ENCODE peak calls at places on chromosomes 7 and 10, in ten cellular contexts. One of them, this sample, is unnamed.

GRCh38 chr7:140604760-140605159 is 35.9 kb downstream of the DENND2A start:
- DNase-seq in iris pigment epithelial cell: peak; percentile 40
- DNase-seq in T-helper 2 cell: no peak
- DNase-seq in NCI-H1092 treated with DMSO at 0.1 percent for 48 hours: no peak
- DNase-seq in GM23248: peak; percentile 91
- DNase-seq in aorta: no peak
- DNase-seq in NCI-H2171 treated with DMSO at 0.1 percent for 48 hours: no peak
- DNase-seq in activated CD4-positive, alpha-beta T cell treated with anti-CD3 and anti-CD28 coated beads, Interleukin-2, amount 50 U/mL, for 24 hours: no peak
- DNase-seq in neural progenitor cell: no peak
- DNase-seq in H7: no peak
- DNase-seq in this sample: no peak

GRCh38 chr7:76372984-76373833 is 14.4 kb upstream of the YWHAG start:
- DNase-seq in iris pigment epithelial cell: peak; percentile 85
- DNase-seq in T-helper 2 cell: no peak
- DNase-seq in NCI-H1092 treated with DMSO at 0.1 percent for 48 hours: no peak
- DNase-seq in GM23248: peak; percentile 90
- DNase-seq in aorta: no peak
- DNase-seq in NCI-H2171 treated with DMSO at 0.1 percent for 48 hours: no peak
- DNase-seq in activated CD4-positive, alpha-beta T cell treated with anti-CD3 and anti-CD28 coated beads, Interleukin-2, amount 50 U/mL, for 24 hours: no peak
- DNase-seq in neural progenitor cell: no peak
- DNase-seq in H7: no peak
- DNase-seq in this sample: no peak

GRCh38 chr7:50824882-50825281 is 42.2 kb upstream of the GRB10 start:
- DNase-seq in iris pigment epithelial cell: no peak
- DNase-seq in T-helper 2 cell: no peak
- DNase-seq in NCI-H1092 treated with DMSO at 0.1 percent for 48 hours: no peak
- DNase-seq in GM23248: peak; percentile 58
- DNase-seq in aorta: no peak
- DNase-seq in NCI-H2171 treated with DMSO at 0.1 percent for 48 hours: no peak
- DNase-seq in activated CD4-positive, alpha-beta T cell treated with anti-CD3 and anti-CD28 coated beads, Interleukin-2, amount 50 U/mL, for 24 hours: no peak
- DNase-seq in neural progenitor cell: no peak
- DNase-seq in H7: no peak
- DNase-seq in this sample: no peak

GRCh38 chr7:33754933-33755928 is 150.1 kb upstream of the BMPER start:
- DNase-seq in iris pigment epithelial cell: no peak
- DNase-seq in T-helper 2 cell: no peak
- DNase-seq in NCI-H1092 treated with DMSO at 0.1 percent for 48 hours: peak; percentile 62
- DNase-seq in GM23248: no peak
- DNase-seq in aorta: no peak
- DNase-seq in NCI-H2171 treated with DMSO at 0.1 percent for 48 hours: no peak
- DNase-seq in activated CD4-positive, alpha-beta T cell treated with anti-CD3 and anti-CD28 coated beads, Interleukin-2, amount 50 U/mL, for 24 hours: no peak
- DNase-seq in neural progenitor cell: no peak
- DNase-seq in H7: no peak
- DNase-seq in this sample: no peak

GRCh38 chr7:26485421-26486019 is 193.9 kb downstream of the SNX10 start:
- DNase-seq in iris pigment epithelial cell: no peak
- DNase-seq in T-helper 2 cell: no peak
- DNase-seq in NCI-H1092 treated with DMSO at 0.1 percent for 48 hours: no peak
- DNase-seq in GM23248: no peak
- DNase-seq in aorta: no peak
- DNase-seq in NCI-H2171 treated with DMSO at 0.1 percent for 48 hours: no peak
- DNase-seq in activated CD4-positive, alpha-beta T cell treated with anti-CD3 and anti-CD28 coated beads, Interleukin-2, amount 50 U/mL, for 24 hours: no peak
- DNase-seq in neural progenitor cell: no peak
- DNase-seq in H7: no peak
- DNase-seq in this sample: no peak

GRCh38 chr10:88437411-88437810 is 145.7 kb downstream of the RNLS start:
- DNase-seq in iris pigment epithelial cell: no peak
- DNase-seq in T-helper 2 cell: no peak
- DNase-seq in NCI-H1092 treated with DMSO at 0.1 percent for 48 hours: no peak
- DNase-seq in GM23248: no peak
- DNase-seq in aorta: no peak
- DNase-seq in NCI-H2171 treated with DMSO at 0.1 percent for 48 hours: no peak
- DNase-seq in activated CD4-positive, alpha-beta T cell treated with anti-CD3 and anti-CD28 coated beads, Interleukin-2, amount 50 U/mL, for 24 hours: no peak
- DNase-seq in neural progenitor cell: no peak
- DNase-seq in H7: no peak
- DNase-seq in this sample: no peak

GRCh38 chr7:155234950-155235789 is 62.5 kb upstream of the INSIG1 start:
- DNase-seq in iris pigment epithelial cell: no peak
- DNase-seq in T-helper 2 cell: no peak
- DNase-seq in NCI-H1092 treated with DMSO at 0.1 percent for 48 hours: no peak
- DNase-seq in GM23248: no peak
- DNase-seq in aorta: peak; percentile 31
- DNase-seq in NCI-H2171 treated with DMSO at 0.1 percent for 48 hours: no peak
- DNase-seq in activated CD4-positive, alpha-beta T cell treated with anti-CD3 and anti-CD28 coated beads, Interleukin-2, amount 50 U/mL, for 24 hours: no peak
- DNase-seq in neural progenitor cell: no peak
- DNase-seq in H7: no peak
- DNase-seq in this sample: no peak

GRCh38 chr7:831596-832291 is 532 bp upstream of the SUN1 start:
- DNase-seq in iris pigment epithelial cell: peak; percentile 91
- DNase-seq in T-helper 2 cell: no peak
- DNase-seq in NCI-H1092 treated with DMSO at 0.1 percent for 48 hours: no peak
- DNase-seq in GM23248: peak; percentile 94
- DNase-seq in aorta: no peak
- DNase-seq in NCI-H2171 treated with DMSO at 0.1 percent for 48 hours: peak; percentile 24
- DNase-seq in activated CD4-positive, alpha-beta T cell treated with anti-CD3 and anti-CD28 coated beads, Interleukin-2, amount 50 U/mL, for 24 hours: no peak
- DNase-seq in neural progenitor cell: no peak
- DNase-seq in H7: no peak
- DNase-seq in this sample: no peak

GRCh38 chr7:133053321-133053891 is 28.5 kb downstream of the CHCHD3 start:
- DNase-seq in iris pigment epithelial cell: peak; percentile 98
- DNase-seq in T-helper 2 cell: no peak
- DNase-seq in NCI-H1092 treated with DMSO at 0.1 percent for 48 hours: no peak
- DNase-seq in GM23248: peak; percentile 97
- DNase-seq in aorta: no peak
- DNase-seq in NCI-H2171 treated with DMSO at 0.1 percent for 48 hours: no peak
- DNase-seq in activated CD4-positive, alpha-beta T cell treated with anti-CD3 and anti-CD28 coated beads, Interleukin-2, amount 50 U/mL, for 24 hours: no peak
- DNase-seq in neural progenitor cell: no peak
- DNase-seq in H7: no peak
- DNase-seq in this sample: no peak

GRCh38 chr7:51658684-51659083 is 342.1 kb upstream of the COBL start:
- DNase-seq in iris pigment epithelial cell: no peak
- DNase-seq in T-helper 2 cell: no peak
- DNase-seq in NCI-H1092 treated with DMSO at 0.1 percent for 48 hours: no peak
- DNase-seq in GM23248: no peak
- DNase-seq in aorta: no peak
- DNase-seq in NCI-H2171 treated with DMSO at 0.1 percent for 48 hours: no peak
- DNase-seq in activated CD4-positive, alpha-beta T cell treated with anti-CD3 and anti-CD28 coated beads, Interleukin-2, amount 50 U/mL, for 24 hours: no peak
- DNase-seq in neural progenitor cell: no peak
- DNase-seq in H7: no peak
- DNase-seq in this sample: no peak

This sample was measured in stimulated activated CD8-positive, alpha-beta memory T cell treated with anti-CD3 and anti-CD28 coated beads, Interleukin-7, amount 100 ng/mL, for 48 hours.